ENCODE peak calls at places on chromosomes 2 and 18, in nine cellular contexts. Y is GM23338, P is GM23248, E is PC-3, A is HCT116, R is OCI-LY7, W is MM.1S, Z is hepatocyte, Q is SK-N-SH. B is an unnamed sample.

GRCh38 chr2:200603972-200604371 is 18.2 kb downstream of the AOX1 start:
- DNase-seq in Q (no peak), A (no peak), R (no peak), Y (no peak), W (no peak), P (peak; percentile 77), Z (peak; percentile 42), E (peak; percentile 92), B (no peak)

GRCh38 chr2:201218780-201219179 is 35.8 kb downstream of the CASP10 start:
- DNase-seq in E (peak; percentile 72), Y (no peak), R (no peak), Z (no peak), A (no peak), Q (no peak), W (no peak), P (peak; percentile 48), B (no peak)

GRCh38 chr18:77065221-77065981 is 67.2 kb downstream of the MBP start:
- DNase-seq in E (peak; percentile 87), P (peak; percentile 95), R (no peak), Z (peak; percentile 44), A (peak; percentile 82), Q (no peak), W (peak; percentile 18), Y (no peak), B (no peak)

GRCh38 chr2:71851094-71851755 is 296.4 kb downstream of the CYP26B1 start:
- DNase-seq in A (no peak), R (no peak), E (no peak), Q (no peak), P (peak; percentile 52), W (no peak), Z (no peak), Y (no peak), B (no peak)

GRCh38 chr2:129758461-129759185 is 220.8 kb upstream of the RAB6C start:
- DNase-seq in Z (no peak), A (no peak), Q (peak; percentile 52), W (peak; percentile 26), P (peak; percentile 41), E (no peak), R (no peak), Y (peak; percentile 24), B (no peak)

GRCh38 chr2:106562232-106562631 is 75.1 kb downstream of the CD8B2 start:
- DNase-seq in Y (no peak), A (no peak), R (no peak), Z (peak; percentile 29), Q (no peak), P (no peak), W (no peak), E (no peak), B (no peak)

GRCh38 chr2:27494284-27494943 is 586 bp downstream of the FNDC4 start:
- DNase-seq in Q (no peak), W (no peak), Z (peak; percentile 67), P (peak; percentile 64), Y (peak; percentile 55), A (no peak), R (no peak), E (no peak), B (peak; percentile 42)

GRCh38 chr2:27915191-27915590 is 24.7 kb downstream of the BABAM2 start:
- DNase-seq in W (no peak), E (no peak), Z (no peak), R (no peak), A (no peak), Y (no peak), Q (no peak), P (no peak), B (no peak)

GRCh38 chr2:216546646-216547403 is 48.2 kb downstream of the RPL37A start:
- DNase-seq in W (no peak), A (no peak), Y (no peak), E (no peak), P (peak; percentile 82), R (no peak), Z (no peak), Q (no peak), B (no peak)

GRCh38 chr2:203354966-203355365 is 26.8 kb downstream of the ABI2 start:
- DNase-seq in E (no peak), Y (no peak), Q (no peak), A (no peak), R (no peak), W (no peak), Z (no peak), P (no peak), B (no peak)

GRCh38 chr2:39154944-39155343 is 34.1 kb upstream of the SOS1 start:
- DNase-seq in Q (no peak), R (no peak), W (no peak), A (no peak), E (no peak), P (no peak), Z (no peak), Y (peak; percentile 62), B (no peak)

GRCh38 chr2:145416640-145417039 is 896.7 kb upstream of the ZEB2 start:
- DNase-seq in R (no peak), A (no peak), Z (no peak), W (no peak), Q (no peak), Y (no peak), P (no peak), E (no peak), B (no peak)

GRCh38 chr2:101277111-101277510 is 24.4 kb downstream of the CNOT11 start:
- DNase-seq in Y (no peak), W (no peak), Q (no peak), Z (peak; percentile 26), E (peak; percentile 90), A (no peak), P (peak; percentile 28), R (no peak), B (no peak)

GRCh38 chr2:199085201-199085750 is 372.5 kb downstream of the SATB2 start:
- DNase-seq in A (no peak), R (no peak), Z (no peak), E (peak; percentile 54), P (peak; percentile 16), Q (no peak), W (no peak), Y (no peak), B (no peak)

GRCh38 chr2:190572251-190572650 is 37.7 kb upstream of the NEMP2 start:
- DNase-seq in Z (no peak), E (peak; percentile 62), P (no peak), A (no peak), Q (no peak), Y (no peak), R (no peak), W (no peak), B (no peak)

GRCh38 chr2:190574169-190574568 is 39.6 kb upstream of the NEMP2 start:
- DNase-seq in E (peak; percentile 29), A (no peak), R (no peak), P (peak; percentile 46), Y (no peak), Z (no peak), Q (no peak), W (no peak), B (no peak)

GRCh38 chr2:190570871-190571270 is 36.3 kb upstream of the NEMP2 start:
- DNase-seq in E (no peak), W (no peak), R (no peak), A (no peak), Z (no peak), P (no peak), Y (no peak), Q (no peak), B (no peak)

GRCh38 chr2:190569994-190570755 is 35.7 kb upstream of the NEMP2 start:
- DNase-seq in Y (no peak), Q (no peak), R (no peak), W (no peak), E (no peak), P (no peak), Z (no peak), A (no peak), B (no peak)

GRCh38 chr2:190571666-190572065 is 37.1 kb upstream of the NEMP2 start:
- DNase-seq in Q (peak; percentile 54), R (no peak), A (no peak), Y (no peak), E (peak; percentile 63), W (no peak), Z (no peak), P (no peak), B (no peak)
- TF ChIP-seq EZH2phosphoT487 in Q (no peak), R (no peak), A (no peak), Y (no peak), E (no peak), W (no peak), Z (no peak), P (no peak), B (no peak)

DNA sequence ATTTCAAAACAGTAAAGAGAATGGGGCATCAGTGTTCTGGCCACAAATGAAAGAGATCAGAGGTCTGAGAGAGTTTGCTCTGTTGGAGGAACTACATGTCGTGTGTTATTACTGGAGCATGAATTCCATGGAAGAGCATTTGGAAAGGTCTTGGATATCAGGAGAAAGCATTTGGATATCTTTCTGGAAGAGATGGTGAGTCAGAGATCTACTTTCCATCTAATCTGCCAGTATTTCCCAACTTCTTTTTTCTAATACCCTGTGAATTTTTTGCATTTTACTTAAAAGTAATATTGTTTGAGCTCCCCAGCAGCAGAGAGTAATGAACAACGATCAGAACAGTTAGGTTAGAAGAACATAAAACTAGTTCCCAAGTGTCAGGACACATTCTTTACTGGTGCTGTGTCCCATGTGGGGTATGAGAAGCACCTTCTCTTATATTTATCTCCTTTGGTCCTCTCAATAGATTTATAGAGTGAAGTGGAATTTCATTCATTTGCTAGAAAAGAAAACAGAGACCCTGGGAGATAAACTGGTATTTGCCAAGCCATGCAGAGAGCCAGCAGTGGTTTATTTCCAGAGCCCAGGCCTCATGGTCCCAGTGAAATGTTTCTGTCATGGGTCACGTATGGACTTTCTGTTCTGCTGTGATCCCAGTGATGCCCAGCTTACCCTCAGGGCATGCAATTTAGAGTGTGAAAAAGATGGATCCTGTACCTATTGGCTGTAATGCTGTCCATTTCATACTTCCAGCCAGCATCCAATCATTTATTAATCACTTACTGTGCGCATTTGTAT is 130.8 kb upstream of the NT5C1B start:
- DNase-seq in R (no peak), Z (peak; percentile 36), P (peak; percentile 69), Q (no peak), E (peak; percentile 82), A (no peak), Y (no peak), W (no peak), B (no peak)
- TF ChIP-seq EZH2phosphoT487 in R (no peak), Z (no peak), P (no peak), Q (no peak), E (no peak), A (no peak), Y (no peak), W (no peak), B (no peak)

GRCh38 chr2:20745924-20746555 is 76.9 kb downstream of the LDAH start:
- DNase-seq in P (no peak), Q (no peak), W (no peak), A (no peak), Y (no peak), E (peak; percentile 26), Z (no peak), R (no peak), B (no peak)
- TF ChIP-seq EZH2phosphoT487 in P (no peak), Q (no peak), W (no peak), A (no peak), Y (no peak), E (no peak), Z (no peak), R (no peak), B (no peak)

DNA sequence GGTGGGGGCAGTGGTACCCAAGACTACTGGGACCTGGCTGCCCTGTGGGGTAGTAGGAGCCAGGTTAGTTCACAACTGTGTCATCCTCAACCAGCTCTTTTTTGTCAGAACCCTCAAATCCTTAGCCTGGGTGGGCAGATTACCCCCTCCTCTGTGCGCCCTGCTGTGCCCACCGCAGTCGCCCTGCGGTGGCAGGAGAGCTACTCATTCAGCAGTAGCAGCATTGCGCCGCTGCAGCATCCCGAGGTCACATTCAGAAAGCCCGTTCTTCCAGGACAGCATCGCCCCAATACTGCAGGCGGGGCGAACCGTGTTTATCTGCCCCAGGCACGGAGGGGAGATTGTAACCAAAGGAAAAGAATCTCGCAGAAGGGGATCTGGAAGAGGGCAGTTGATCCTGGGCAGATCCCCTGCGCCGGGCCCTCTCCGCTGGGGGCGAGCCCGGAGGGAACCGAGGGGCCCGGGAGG is 13.0 kb downstream of the POU3F3 start:
- DNase-seq in Q (no peak), A (no peak), W (no peak), P (no peak), Z (no peak), R (no peak), E (no peak), Y (peak; percentile 51), B (peak; percentile 54)
- TF ChIP-seq EZH2phosphoT487 in Q (no peak), A (no peak), W (no peak), P (no peak), Z (no peak), R (no peak), E (no peak), Y (peak; percentile 73), B (peak; percentile 58)

B was measured in neural progenitor cell.